ENCODE peak calls at places on chromosomes 1 and 21, in four cellular contexts. M, E, X and J are unnamed samples.

GRCh38 chr1:53951697-53952096 is 5.5 kb downstream of the LRRC42 start:
- DNase-seq in M (no peak), E (no peak), X (no peak), J (peak; percentile 17)

GRCh38 chr1:43547538-43548072 is 16.9 kb downstream of the PTPRF start:
- DNase-seq in X (no peak), E (no peak), M (no peak), J (no peak)

GRCh38 chr1:41806472-41807155 is 112.1 kb downstream of the HIVEP3 start:
- DNase-seq in M (no peak), X (no peak), E (no peak), J (no peak)

GRCh38 chr21:26032263-26032662 is 138.3 kb downstream of the APP start:
- DNase-seq in X (no peak), M (no peak), E (peak; percentile 52), J (no peak)

GRCh38 chr1:27377760-27378495 is 3.3 kb upstream of the FCN3 start:
- DNase-seq in X (no peak), M (no peak), E (no peak), J (no peak)

GRCh38 chr1:19441048-19441447 is 44.3 kb downstream of the CAPZB start:
- DNase-seq in M (no peak), E (no peak), X (no peak), J (no peak)

GRCh38 chr1:56200446-56200845 is 378.9 kb downstream of the PLPP3 start:
- DNase-seq in M (no peak), E (peak; percentile 68), X (no peak), J (peak; percentile 39)

GRCh38 chr1:41383094-41383852 is 22.0 kb downstream of the FOXO6 start:
- DNase-seq in X (peak; percentile 36), M (peak; percentile 33), E (peak; percentile 73), J (no peak)

GRCh38 chr1:45012639-45013278 is 705 bp downstream of the UROD start:
- DNase-seq in M (peak; percentile 69), X (peak; percentile 54), E (peak; percentile 69), J (peak; percentile 50)

GRCh38 chr21:26377111-26377694 is 195.9 kb downstream of the CYYR1 start:
- DNase-seq in E (peak; percentile 56), M (no peak), X (no peak), J (no peak)

GRCh38 chr1:7495894-7496293 is 275.2 kb upstream of the VAMP3 start:
- DNase-seq in M (no peak), X (no peak), E (no peak), J (peak; percentile 74)

GRCh38 chr1:162976628-162977027 is 92.5 kb upstream of the RGS4 start:
- DNase-seq in E (no peak), M (no peak), X (no peak), J (no peak)

GRCh38 chr1:156152628-156153027 is 757 bp upstream of the SEMA4A start:
- DNase-seq in M (no peak), E (no peak), X (no peak), J (no peak)

DNA sequence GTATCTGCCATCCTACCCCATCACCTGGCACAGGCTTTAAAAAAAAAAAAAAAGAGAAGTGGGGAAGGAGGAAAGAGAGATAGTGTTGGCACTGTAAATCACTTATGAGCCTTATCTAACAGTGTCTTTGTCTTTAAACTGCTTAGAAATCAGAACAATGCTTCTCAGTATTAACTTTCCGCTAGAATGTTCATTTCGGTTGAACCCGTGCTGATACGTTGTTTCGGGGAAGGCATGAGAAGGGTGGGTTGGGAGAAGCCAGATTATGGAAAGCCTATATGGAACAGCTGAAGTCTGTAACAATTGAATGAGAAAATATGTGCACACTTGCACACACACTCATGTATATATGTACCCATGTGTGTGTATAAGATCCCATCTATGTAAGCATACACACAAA is 170.8 kb downstream of the GALNT2 start:
- DNase-seq in X (no peak), E (no peak), M (no peak), J (no peak)
- H4K20me1 ChIP-seq in X (peaks cover 21% of the 10 kb centered on the region), E (no peaks in the 10 kb centered on the region), M (no peaks in the 10 kb centered on the region), J (no peaks in the 10 kb centered on the region)

GRCh38 chr1:66537718-66538117 is 3.8 kb downstream of the SGIP1 start:
- DNase-seq in E (no peak), X (no peak), M (no peak), J (no peak)
- H4K20me1 ChIP-seq in E (no peaks in the 10 kb centered on the region), X (no peaks in the 10 kb centered on the region), M (no peaks in the 10 kb centered on the region), J (no peaks in the 10 kb centered on the region)

DNA sequence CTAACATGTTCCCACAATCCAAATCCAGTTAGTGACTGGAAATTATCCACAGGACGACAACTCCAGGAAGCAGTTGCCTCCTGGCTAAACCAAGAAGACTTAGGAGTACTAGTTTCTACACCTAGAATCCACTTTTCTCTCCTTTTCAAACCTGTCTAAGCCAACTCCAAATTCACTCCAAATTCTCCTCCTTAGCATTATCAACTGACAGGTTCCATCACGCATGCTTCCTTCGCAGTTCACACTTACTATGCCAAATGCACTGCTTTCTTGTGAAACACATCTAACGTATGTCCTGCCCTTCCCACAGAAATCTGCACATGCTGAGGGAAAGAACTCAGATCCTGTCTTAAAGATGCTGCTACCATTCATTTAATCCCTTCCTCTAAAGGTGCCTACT is 225.9 kb downstream of the RERE start:
- DNase-seq in X (no peak), M (no peak), E (no peak), J (no peak)
- H4K20me1 ChIP-seq in X (peaks cover 49% of the 10 kb centered on the region), M (no peaks in the 10 kb centered on the region), E (no peaks in the 10 kb centered on the region), J (no peaks in the 10 kb centered on the region)

DNA sequence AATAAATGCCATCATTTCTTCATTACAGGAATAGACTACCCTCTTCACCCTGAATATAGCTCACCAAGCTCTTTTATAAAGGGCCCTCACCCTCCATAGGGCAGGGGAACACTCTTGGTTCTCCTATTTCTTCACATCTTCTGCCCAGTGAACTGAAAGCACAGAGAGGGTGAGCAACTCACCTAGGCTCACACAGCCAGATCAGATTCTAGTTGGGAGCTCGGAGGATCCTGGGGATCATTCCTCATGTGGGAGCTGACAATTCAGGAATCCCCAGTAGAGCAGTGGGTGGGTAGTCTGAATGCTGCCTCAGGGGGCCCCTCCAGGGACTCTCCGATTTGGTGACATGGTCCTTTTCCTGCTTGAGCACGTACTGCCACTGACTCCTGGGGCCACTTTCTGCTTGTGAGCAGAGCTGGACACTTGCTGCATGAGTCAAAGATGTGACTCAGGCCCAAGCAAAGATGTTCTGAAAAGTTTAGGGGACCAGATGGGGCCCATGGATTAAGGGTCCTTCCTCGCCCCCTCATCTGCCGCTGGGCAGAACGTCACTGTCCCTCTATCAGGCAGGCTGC is 63.7 kb upstream of the WNT4 start:
- DNase-seq in X (no peak), M (no peak), E (no peak), J (no peak)
- H4K20me1 ChIP-seq in X (no peaks in the 10 kb centered on the region), M (no peaks in the 10 kb centered on the region), E (no peaks in the 10 kb centered on the region), J (no peaks in the 10 kb centered on the region)

GRCh38 chr1:154220071-154220969 is at the start of gene UBAP2L:
- DNase-seq in E (peak; percentile 100), X (peak; percentile 97), M (peak; percentile 100), J (peak; percentile 94)
- H4K20me1 ChIP-seq in E (peaks cover 34% of the 10 kb centered on the region), X (peaks cover 61% of the 10 kb centered on the region), M (no peaks in the 10 kb centered on the region), J (peaks cover 29% of the 10 kb centered on the region)

GRCh38 chr1:24654011-24654410 is 10.9 kb downstream of the SRRM1 start:
- DNase-seq in E (no peak), X (no peak), M (no peak), J (no peak)
- H4K20me1 ChIP-seq in E (peaks cover 5% of the 10 kb centered on the region), X (peaks cover 41% of the 10 kb centered on the region), M (no peaks in the 10 kb centered on the region), J (peaks cover 4% of the 10 kb centered on the region)

GRCh38 chr1:155064813-155065436 is 1.4 kb downstream of the EFNA4 start:
- DNase-seq in M (no peak), E (no peak), X (no peak), J (no peak)

GRCh38 chr1:155062702-155063411 is 683 bp upstream of the EFNA4 start:
- DNase-seq in X (no peak), M (no peak), E (peak; percentile 48), J (peak; percentile 47)

GRCh38 chr1:155062151-155062686 is 1.3 kb upstream of the EFNA4 start:
- DNase-seq in E (no peak), M (no peak), X (no peak), J (peak; percentile 59)

GRCh38 chr1:155063550-155064108 is at the start of gene EFNA4:
- DNase-seq in M (peak; percentile 89), X (peak; percentile 73), E (peak; percentile 90), J (peak; percentile 95)

GRCh38 chr1:155064109-155064812 is 721 bp downstream of the EFNA4 start:
- DNase-seq in M (peak; percentile 54), E (no peak), X (no peak), J (peak; percentile 83)
- H4K20me1 ChIP-seq in M (no peaks in the 10 kb centered on the region), E (no peaks in the 10 kb centered on the region), X (peaks cover 53% of the 10 kb centered on the region), J (no peaks in the 10 kb centered on the region)

GRCh38 chr1:30893776-30894507 is 14.6 kb downstream of the SDC3 start:
- DNase-seq in M (no peak), E (no peak), X (no peak), J (no peak)
- H4K20me1 ChIP-seq in M (no peaks in the 10 kb centered on the region), E (no peaks in the 10 kb centered on the region), X (peaks cover 85% of the 10 kb centered on the region), J (peaks cover 80% of the 10 kb centered on the region)

DNA sequence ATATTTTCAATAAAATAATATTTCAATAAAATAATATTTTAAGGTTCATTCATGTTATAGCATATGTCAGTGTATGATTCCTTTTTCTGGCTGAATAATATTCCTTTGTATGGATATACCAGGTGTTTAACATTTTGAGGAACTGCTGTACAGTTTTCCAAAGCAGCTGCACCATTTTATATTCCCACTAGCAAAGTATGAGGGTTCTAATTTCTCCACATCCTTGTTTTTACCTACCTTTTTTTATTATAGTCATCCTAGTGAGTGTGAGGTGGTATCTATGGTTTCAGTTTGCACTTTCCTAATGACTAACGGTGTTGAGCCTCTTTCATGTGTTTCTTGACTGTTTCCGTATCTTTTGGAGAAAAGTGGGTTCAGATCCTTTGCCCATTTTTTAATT is 5.2 kb downstream of the DEGS1 start:
- DNase-seq in E (no peak), M (no peak), X (no peak), J (no peak)
- H4K20me1 ChIP-seq in E (peaks cover 22% of the 10 kb centered on the region), M (no peaks in the 10 kb centered on the region), X (peaks cover 78% of the 10 kb centered on the region), J (peaks cover 47% of the 10 kb centered on the region)